ENCODE peak calls at places on chromosomes 13 and 19, in four cellular contexts. G, Q, A and C are unnamed samples.

GRCh38 chr13:44312131-44312530 is 61.5 kb upstream of the SERP2 start:
- DNase-seq in G (no peak), Q (no peak), A (no peak), C (no peak)

GRCh38 chr13:105316731-105317130 is 1218.7 kb downstream of the EFNB2 start:
- DNase-seq in G (no peak), Q (no peak), A (no peak), C (no peak)

GRCh38 chr19:4065430-4066175 is 1.1 kb downstream of the ZBTB7A start:
- DNase-seq in G (peak), Q (peak), A (peak), C (peak)

GRCh38 chr19:42596391-42597071 is 1.8 kb upstream of the CEACAM8 start:
- DNase-seq in G (peak), Q (no peak), A (no peak), C (peak)

GRCh38 chr13:82655518-82655855 is 1226.8 kb downstream of the SLITRK1 start:
- DNase-seq in G (no peak), Q (no peak), A (no peak), C (no peak)

GRCh38 chr13:31927219-31927653 is 104.3 kb upstream of the FRY start:
- DNase-seq in G (no peak), Q (no peak), A (peak), C (no peak)

GRCh38 chr13:114071441-114071840 is 61.0 kb downstream of the RASA3 start:
- DNase-seq in G (no peak), Q (no peak), A (no peak), C (no peak)

GRCh38 chr19:2089001-2089711 is 7.0 kb downstream of the MOB3A start:
- DNase-seq in G (peak), Q (no peak), A (no peak), C (no peak)

GRCh38 chr13:100648354-100648753 is 26.2 kb downstream of the TMTC4 start:
- DNase-seq in G (no peak), Q (no peak), A (no peak), C (no peak)

GRCh38 chr19:5621311-5621944 is 1.1 kb downstream of the SAFB2 start:
- DNase-seq in G (no peak), Q (no peak), A (no peak), C (no peak)

GRCh38 chr13:36453518-36453917 is 21.2 kb downstream of the CCNA1 start:
- DNase-seq in G (no peak), Q (no peak), A (no peak), C (no peak)

GRCh38 chr13:30394798-30395191 is 27.5 kb upstream of the UBE2L5 start:
- DNase-seq in G (no peak), Q (no peak), A (no peak), C (no peak)

GRCh38 chr19:2962018-2962670 is 15.2 kb upstream of the TLE6 start:
- DNase-seq in G (peak), Q (peak), A (peak), C (peak)

GRCh38 chr13:106786006-106786579 is 218.2 kb upstream of the ARGLU1 start:
- DNase-seq in G (no peak), Q (no peak), A (no peak), C (no peak)

GRCh38 chr19:5434970-5435641 is 20.1 kb upstream of the ZNRF4 start:
- DNase-seq in G (no peak), Q (peak), A (peak), C (peak)

GRCh38 chr13:100363351-100363750 is 225.2 kb downstream of the GGACT start:
- DNase-seq in G (no peak), Q (peak), A (no peak), C (no peak)

GRCh38 chr19:703651-704446 is 4.9 kb upstream of the PALM start:
- DNase-seq in G (peak), Q (peak), A (peak), C (peak)

GRCh38 chr19:18651738-18652137 is 14.9 kb downstream of the KLHL26 start:
- DNase-seq in G (no peak), Q (no peak), A (no peak), C (no peak)

GRCh38 chr19:48418317-48419064 is 25.0 kb downstream of the GRIN2D start:
- DNase-seq in G (no peak), Q (no peak), A (no peak), C (peak)

GRCh38 chr13:23672616-23673015 is 102.4 kb downstream of the TNFRSF19 start:
- DNase-seq in G (no peak), Q (no peak), A (no peak), C (no peak)

GRCh38 chr13:98822238-98822606 is 69.8 kb upstream of the SLC15A1 start:
- DNase-seq in G (peak), Q (no peak), A (no peak), C (no peak)
- TF ChIP-seq ELF1 in G (no peak), Q (no peak), A (no peak), C (no peak)

GRCh38 chr13:110641055-110642015 is 26.0 kb downstream of the NAXD start:
- DNase-seq in G (peak), Q (no peak), A (no peak), C (no peak)
- TF ChIP-seq ELF1 in G (no peak), Q (no peak), A (no peak), C (no peak)

GRCh38 chr13:50732712-50733111 is 110.8 kb downstream of the DLEU7 start:
- DNase-seq in G (peak), Q (no peak), A (no peak), C (no peak)
- TF ChIP-seq ELF1 in G (no peak), Q (no peak), A (no peak), C (no peak)

GRCh38 chr19:41194157-41194552 is 1.1 kb downstream of the CYP2S1 start:
- DNase-seq in G (no peak), Q (no peak), A (no peak), C (no peak)

GRCh38 chr19:41193420-41194156 is 569 bp downstream of the CYP2S1 start:
- DNase-seq in G (no peak), Q (no peak), A (no peak), C (no peak)

GRCh38 chr19:41195675-41196497 is 2.9 kb downstream of the CYP2S1 start:
- DNase-seq in G (no peak), Q (no peak), A (no peak), C (no peak)

GRCh38 chr19:41189425-41190065 is 3.5 kb upstream of the CYP2S1 start:
- DNase-seq in G (no peak), Q (no peak), A (no peak), C (no peak)

GRCh38 chr19:41192574-41193419 is at the start of gene CYP2S1:
- DNase-seq in G (no peak), Q (peak), A (no peak), C (peak)
- TF ChIP-seq ELF1 in G (no peak), Q (no peak), A (no peak), C (no peak)

GRCh38 chr19:15264933-15265206 is 32.6 kb upstream of the EPHX3 start:
- DNase-seq in G (no peak), Q (no peak), A (no peak), C (no peak)
- TF ChIP-seq ELF1 in G (no peak), Q (no peak), A (no peak), C (no peak)

GRCh38 chr13:110409581-110409992 is 102.5 kb downstream of the COL4A2 start:
- DNase-seq in G (no peak), Q (no peak), A (no peak), C (no peak)
- TF ChIP-seq ELF1 in G (no peak), Q (no peak), A (no peak), C (no peak)